ENCODE peak calls at places on chromosomes 11 and 22, in four cellular contexts. R is stimulated activated CD4-positive, alpha-beta T cell treated with anti-CD3 and anti-CD28 coated beads, Interleukin-1b, Interleukin-23, amount 100 ng/mL, for 24 hours; W is NCI-H2081 treated with DMSO at 0.1 percent for 48 hours; J is left colon. A is an unnamed sample.

GRCh38 chr11:16356751-16357365 is 512 bp upstream of the SOX6 start:
- DNase-seq in J (no peak), R (no peak), W (no peak), A (peak)

GRCh38 chr22:42489000-42489399 is 30.6 kb downstream of the RRP7A start:
- DNase-seq in W (no peak), R (no peak), J (no peak), A (no peak)

GRCh38 chr22:48660795-48661740 is 1166.6 kb downstream of the BRD1 start:
- DNase-seq in R (no peak), J (no peak), W (no peak), A (no peak)

GRCh38 chr22:19705181-19705934 is 8.9 kb upstream of the SEPTIN5 start:
- DNase-seq in R (no peak), J (no peak), W (no peak), A (no peak)

GRCh38 chr22:31917227-31917921 is 27.0 kb upstream of the YWHAH start:
- DNase-seq in J (no peak), W (no peak), R (no peak), A (no peak)

GRCh38 chr22:40443675-40444482 is 73.5 kb downstream of the SGSM3 start:
- DNase-seq in R (no peak), W (no peak), J (no peak), A (no peak)

GRCh38 chr11:8111636-8112035 is 30.6 kb downstream of the TUB start:
- DNase-seq in W (no peak), J (no peak), R (no peak), A (no peak)

GRCh38 chr11:80451105-80451504 is 1010.3 kb upstream of the TENM4 start:
- DNase-seq in W (no peak), R (no peak), J (no peak), A (no peak)

GRCh38 chr11:80727315-80727714 is 1286.5 kb upstream of the TENM4 start:
- DNase-seq in R (no peak), W (no peak), J (no peak), A (no peak)